ENCODE peak calls at places on chromosome 19, in five cellular contexts. W is endodermal cell, M is neural crest cell, D is A549, N is RWPE1. O is an unnamed sample.

GRCh38 chr19:8085606-8086464 is 33.3 kb downstream of the CCL25 start:
- DNase-seq in D (peak), W (peak), N (peak), M (peak), O (peak)

GRCh38 chr19:15195381-15195964 is 5.3 kb downstream of the NOTCH3 start:
- DNase-seq in D (no peak), N (peak), W (peak), M (peak), O (peak)

GRCh38 chr19:38441660-38442348 is 8.3 kb downstream of the RYR1 start:
- DNase-seq in W (peak), D (peak), N (no peak), M (no peak), O (no peak)

GRCh38 chr19:40954573-40954972 is 36.5 kb upstream of the CYP2B6 start:
- DNase-seq in W (no peak), N (no peak), D (peak), M (no peak), O (no peak)

GRCh38 chr19:48190288-48191284 is 20.1 kb downstream of the ZSWIM9 start:
- DNase-seq in W (peak), D (peak), M (peak), N (peak), O (no peak)

GRCh38 chr19:43594710-43595604 is 977 bp downstream of the IRGQ start:
- DNase-seq in W (peak), M (peak), N (peak), D (peak), O (peak)

GRCh38 chr19:53158119-53158656 is 665 bp downstream of the ZNF347 start:
- DNase-seq in W (peak), D (no peak), N (peak), M (peak), O (no peak)

GRCh38 chr19:28706693-28707092 is 506.3 kb downstream of the UQCRFS1 start:
- DNase-seq in M (no peak), D (no peak), N (no peak), W (no peak), O (no peak)

GRCh38 chr19:43618921-43619261 is 538 bp downstream of the ZNF428 start:
- DNase-seq in N (peak), D (peak), W (no peak), M (peak), O (peak)